ENCODE peak calls at places on chromosome 12, in four cellular contexts. One of them, this sample, is unnamed.

GRCh38 chr12:32486158-32486557 is 86.8 kb downstream of the FGD4 start:
- DNase-seq in smooth muscle cell of the brain vasculature: no peak
- DNase-seq in NCI-H1694 treated with DMSO at 0.1 percent for 48 hours: no peak
- DNase-seq in stimulated activated naive CD4-positive, alpha-beta T cell: no peak
- DNase-seq in this sample: no peak

GRCh38 chr12:2183556-2184541 is 131.1 kb downstream of the CACNA1C start:
- DNase-seq in smooth muscle cell of the brain vasculature: no peak
- DNase-seq in NCI-H1694 treated with DMSO at 0.1 percent for 48 hours: no peak
- DNase-seq in stimulated activated naive CD4-positive, alpha-beta T cell: no peak
- DNase-seq in this sample: peak

GRCh38 chr12:114407566-114408411 is 1.8 kb upstream of the TBX5 start:
- DNase-seq in smooth muscle cell of the brain vasculature: no peak
- DNase-seq in NCI-H1694 treated with DMSO at 0.1 percent for 48 hours: no peak
- DNase-seq in stimulated activated naive CD4-positive, alpha-beta T cell: no peak
- DNase-seq in this sample: no peak

GRCh38 chr12:104956870-104957301 is 1.2 kb downstream of the SLC41A2 start:
- DNase-seq in smooth muscle cell of the brain vasculature: no peak
- DNase-seq in NCI-H1694 treated with DMSO at 0.1 percent for 48 hours: no peak
- DNase-seq in stimulated activated naive CD4-positive, alpha-beta T cell: no peak
- DNase-seq in this sample: no peak

GRCh38 chr12:132603240-132604107 is 6.9 kb downstream of the LRCOL1 start:
- DNase-seq in smooth muscle cell of the brain vasculature: no peak
- DNase-seq in NCI-H1694 treated with DMSO at 0.1 percent for 48 hours: no peak
- DNase-seq in stimulated activated naive CD4-positive, alpha-beta T cell: no peak
- DNase-seq in this sample: no peak

GRCh38 chr12:6635375-6635855 is 344 bp downstream of the LPAR5 start:
- DNase-seq in smooth muscle cell of the brain vasculature: no peak
- DNase-seq in NCI-H1694 treated with DMSO at 0.1 percent for 48 hours: no peak
- DNase-seq in stimulated activated naive CD4-positive, alpha-beta T cell: no peak
- DNase-seq in this sample: no peak

GRCh38 chr12:49667319-49668090 is 39.7 kb downstream of the FMNL3 start:
- DNase-seq in smooth muscle cell of the brain vasculature: no peak
- DNase-seq in NCI-H1694 treated with DMSO at 0.1 percent for 48 hours: no peak
- DNase-seq in stimulated activated naive CD4-positive, alpha-beta T cell: no peak
- DNase-seq in this sample: no peak

GRCh38 chr12:1777798-1778197 is 42.6 kb upstream of the LRTM2 start:
- DNase-seq in smooth muscle cell of the brain vasculature: no peak
- DNase-seq in NCI-H1694 treated with DMSO at 0.1 percent for 48 hours: no peak
- DNase-seq in stimulated activated naive CD4-positive, alpha-beta T cell: no peak
- DNase-seq in this sample: no peak

GRCh38 chr12:6110006-6110405 is 14.5 kb downstream of the VWF start:
- DNase-seq in smooth muscle cell of the brain vasculature: no peak
- DNase-seq in NCI-H1694 treated with DMSO at 0.1 percent for 48 hours: no peak
- DNase-seq in stimulated activated naive CD4-positive, alpha-beta T cell: no peak
- DNase-seq in this sample: no peak

GRCh38 chr12:153080-153746 is 60.7 kb downstream of the SLC6A12 start:
- DNase-seq in smooth muscle cell of the brain vasculature: no peak
- DNase-seq in NCI-H1694 treated with DMSO at 0.1 percent for 48 hours: peak
- DNase-seq in stimulated activated naive CD4-positive, alpha-beta T cell: no peak
- DNase-seq in this sample: peak

GRCh38 chr12:27870939-27871338 is 90.9 kb upstream of the MANSC4 start:
- DNase-seq in smooth muscle cell of the brain vasculature: no peak
- DNase-seq in NCI-H1694 treated with DMSO at 0.1 percent for 48 hours: no peak
- DNase-seq in stimulated activated naive CD4-positive, alpha-beta T cell: no peak
- DNase-seq in this sample: no peak

GRCh38 chr12:120356567-120357030 is 12.4 kb downstream of the MSI1 start:
- DNase-seq in smooth muscle cell of the brain vasculature: peak
- DNase-seq in NCI-H1694 treated with DMSO at 0.1 percent for 48 hours: peak
- DNase-seq in stimulated activated naive CD4-positive, alpha-beta T cell: peak
- DNase-seq in this sample: peak

GRCh38 chr12:29207120-29207519 is 58.0 kb downstream of the FAR2 start:
- DNase-seq in smooth muscle cell of the brain vasculature: peak
- DNase-seq in NCI-H1694 treated with DMSO at 0.1 percent for 48 hours: no peak
- DNase-seq in stimulated activated naive CD4-positive, alpha-beta T cell: no peak
- DNase-seq in this sample: no peak

GRCh38 chr12:106645074-106645421 is 62.2 kb downstream of the RFX4 start:
- DNase-seq in smooth muscle cell of the brain vasculature: peak
- DNase-seq in NCI-H1694 treated with DMSO at 0.1 percent for 48 hours: no peak
- DNase-seq in stimulated activated naive CD4-positive, alpha-beta T cell: no peak
- DNase-seq in this sample: peak

GRCh38 chr12:27261866-27262265 is 17.8 kb downstream of the STK38L start:
- DNase-seq in smooth muscle cell of the brain vasculature: no peak
- DNase-seq in NCI-H1694 treated with DMSO at 0.1 percent for 48 hours: no peak
- DNase-seq in stimulated activated naive CD4-positive, alpha-beta T cell: no peak
- DNase-seq in this sample: no peak

GRCh38 chr12:21710944-21711343 is 53.3 kb upstream of the LDHB start:
- DNase-seq in smooth muscle cell of the brain vasculature: no peak
- DNase-seq in NCI-H1694 treated with DMSO at 0.1 percent for 48 hours: no peak
- DNase-seq in stimulated activated naive CD4-positive, alpha-beta T cell: no peak
- DNase-seq in this sample: no peak

GRCh38 chr12:49273726-49274395 is 9.0 kb downstream of the TUBA1C start:
- DNase-seq in smooth muscle cell of the brain vasculature: no peak
- DNase-seq in NCI-H1694 treated with DMSO at 0.1 percent for 48 hours: no peak
- DNase-seq in stimulated activated naive CD4-positive, alpha-beta T cell: no peak
- DNase-seq in this sample: peak

GRCh38 chr12:24751181-24751580 is 197.7 kb downstream of the BCAT1 start:
- DNase-seq in smooth muscle cell of the brain vasculature: no peak
- DNase-seq in NCI-H1694 treated with DMSO at 0.1 percent for 48 hours: no peak
- DNase-seq in stimulated activated naive CD4-positive, alpha-beta T cell: no peak
- DNase-seq in this sample: no peak

GRCh38 chr12:30823764-30824163 is 69.0 kb upstream of the CAPRIN2 start:
- DNase-seq in smooth muscle cell of the brain vasculature: no peak
- DNase-seq in NCI-H1694 treated with DMSO at 0.1 percent for 48 hours: no peak
- DNase-seq in stimulated activated naive CD4-positive, alpha-beta T cell: no peak
- DNase-seq in this sample: no peak

GRCh38 chr12:56590237-56590830 is 39.8 kb downstream of the BAZ2A start:
- DNase-seq in smooth muscle cell of the brain vasculature: no peak
- DNase-seq in NCI-H1694 treated with DMSO at 0.1 percent for 48 hours: peak
- DNase-seq in stimulated activated naive CD4-positive, alpha-beta T cell: no peak
- DNase-seq in this sample: peak

GRCh38 chr12:76242813-76243540 is 105.2 kb downstream of the BBS10 start:
- DNase-seq in smooth muscle cell of the brain vasculature: no peak
- DNase-seq in NCI-H1694 treated with DMSO at 0.1 percent for 48 hours: no peak
- DNase-seq in stimulated activated naive CD4-positive, alpha-beta T cell: no peak
- DNase-seq in this sample: no peak

GRCh38 chr12:51922762-51923505 is 15.6 kb downstream of the ACVRL1 start:
- DNase-seq in smooth muscle cell of the brain vasculature: no peak
- DNase-seq in NCI-H1694 treated with DMSO at 0.1 percent for 48 hours: no peak
- DNase-seq in stimulated activated naive CD4-positive, alpha-beta T cell: no peak
- DNase-seq in this sample: peak

GRCh38 chr12:108478611-108479010 is 36.5 kb upstream of the FICD start:
- DNase-seq in smooth muscle cell of the brain vasculature: no peak
- DNase-seq in NCI-H1694 treated with DMSO at 0.1 percent for 48 hours: no peak
- DNase-seq in stimulated activated naive CD4-positive, alpha-beta T cell: no peak
- DNase-seq in this sample: peak

GRCh38 chr12:121668750-121669524 is 517 bp downstream of the MORN3 start:
- DNase-seq in smooth muscle cell of the brain vasculature: no peak
- DNase-seq in NCI-H1694 treated with DMSO at 0.1 percent for 48 hours: peak
- DNase-seq in stimulated activated naive CD4-positive, alpha-beta T cell: peak
- DNase-seq in this sample: no peak

GRCh38 chr12:10242539-10242938 is 29.9 kb downstream of the GABARAPL1 start:
- DNase-seq in smooth muscle cell of the brain vasculature: no peak
- DNase-seq in NCI-H1694 treated with DMSO at 0.1 percent for 48 hours: no peak
- DNase-seq in stimulated activated naive CD4-positive, alpha-beta T cell: no peak
- DNase-seq in this sample: no peak

GRCh38 chr12:109870648-109871047 is 9.7 kb downstream of the GLTP start:
- DNase-seq in smooth muscle cell of the brain vasculature: no peak
- DNase-seq in NCI-H1694 treated with DMSO at 0.1 percent for 48 hours: no peak
- DNase-seq in stimulated activated naive CD4-positive, alpha-beta T cell: no peak
- DNase-seq in this sample: no peak

GRCh38 chr12:116590561-116590960 is 31.4 kb downstream of the MAP1LC3B2 start:
- DNase-seq in smooth muscle cell of the brain vasculature: no peak
- DNase-seq in NCI-H1694 treated with DMSO at 0.1 percent for 48 hours: no peak
- DNase-seq in stimulated activated naive CD4-positive, alpha-beta T cell: no peak
- DNase-seq in this sample: no peak

GRCh38 chr12:12474931-12475485 is 87.7 kb downstream of the DUSP16 start:
- DNase-seq in smooth muscle cell of the brain vasculature: no peak
- DNase-seq in NCI-H1694 treated with DMSO at 0.1 percent for 48 hours: no peak
- DNase-seq in stimulated activated naive CD4-positive, alpha-beta T cell: no peak
- DNase-seq in this sample: no peak

GRCh38 chr12:53956251-53956887 is 1.7 kb downstream of the HOXC12 start:
- DNase-seq in smooth muscle cell of the brain vasculature: no peak
- DNase-seq in NCI-H1694 treated with DMSO at 0.1 percent for 48 hours: no peak
- DNase-seq in stimulated activated naive CD4-positive, alpha-beta T cell: no peak
- DNase-seq in this sample: no peak

GRCh38 chr12:102480401-102480800 is at the start of gene IGF1:
- DNase-seq in smooth muscle cell of the brain vasculature: no peak
- DNase-seq in NCI-H1694 treated with DMSO at 0.1 percent for 48 hours: peak
- DNase-seq in stimulated activated naive CD4-positive, alpha-beta T cell: no peak
- DNase-seq in this sample: no peak

GRCh38 chr12:112584266-112584722 is 165.5 kb downstream of the PTPN11 start:
- DNase-seq in smooth muscle cell of the brain vasculature: no peak
- DNase-seq in NCI-H1694 treated with DMSO at 0.1 percent for 48 hours: no peak
- DNase-seq in stimulated activated naive CD4-positive, alpha-beta T cell: no peak
- DNase-seq in this sample: peak